ENCODE peak calls at places on chromosomes 11 and 22, in five cellular contexts. N is IMR-90, Q is K562, T is SK-N-SH, V is HepG2. Z is an unnamed sample.

GRCh38 chr11:82858556-82859091 is 41.6 kb downstream of the PRCP start:
- DNase-seq in N (peak), V (no peak), T (no peak), Q (no peak), Z (no peak)

GRCh38 chr11:61489833-61490585 is 18.5 kb upstream of the LRRC10B start:
- DNase-seq in N (peak), V (peak), T (peak), Q (peak), Z (no peak)

GRCh38 chr11:83816572-83817187 is 530.5 kb upstream of the CCDC90B start:
- DNase-seq in Q (peak), V (peak), T (peak), N (peak), Z (no peak)

GRCh38 chr11:13259374-13259773 is 18.2 kb upstream of the BMAL1 start:
- DNase-seq in V (no peak), N (no peak), T (no peak), Q (no peak), Z (no peak)

GRCh38 chr11:44190883-44191230 is 95.4 kb downstream of the EXT2 start:
- DNase-seq in V (no peak), N (peak), T (no peak), Q (no peak), Z (no peak)

GRCh38 chr11:118234833-118235232 is 10.0 kb upstream of the JAML start:
- DNase-seq in V (no peak), N (no peak), T (no peak), Q (no peak), Z (no peak)

GRCh38 chr11:469684-470667 is 19.9 kb downstream of the PTDSS2 start:
- DNase-seq in N (peak), T (peak), V (peak), Q (no peak), Z (no peak)

GRCh38 chr22:33038836-33039235 is 19.3 kb downstream of the SYN3 start:
- DNase-seq in Q (no peak), T (no peak), V (no peak), N (no peak), Z (no peak)

GRCh38 chr11:63862923-63863322 is 24.0 kb downstream of the MARK2 start:
- DNase-seq in N (no peak), Q (no peak), T (no peak), V (peak), Z (no peak)

GRCh38 chr11:2776351-2777061 is 76.7 kb upstream of the KCNQ1OT1 start:
- DNase-seq in T (no peak), V (no peak), N (no peak), Q (no peak), Z (no peak)

GRCh38 chr11:43547411-43547718 is 133.2 kb upstream of the HSD17B12 start:
- DNase-seq in N (no peak), T (no peak), Q (no peak), V (no peak), Z (no peak)

GRCh38 chr11:45410391-45411215 is 124.5 kb upstream of the SYT13 start:
- DNase-seq in N (no peak), Q (no peak), T (no peak), V (no peak), Z (no peak)

GRCh38 chr11:117205211-117205818 is 6.1 kb downstream of the TAGLN start:
- DNase-seq in T (no peak), N (no peak), Q (no peak), V (no peak), Z (no peak)

GRCh38 chr11:33531743-33532181 is 168.9 kb downstream of the C11orf91 start:
- DNase-seq in Q (no peak), N (peak), T (no peak), V (no peak), Z (no peak)

GRCh38 chr11:46649180-46649738 is 31.9 kb downstream of the ATG13 start:
- DNase-seq in T (peak), V (peak), Q (no peak), N (peak), Z (no peak)

GRCh38 chr11:69375316-69376154 is 81.6 kb downstream of the MYEOV start:
- DNase-seq in Q (no peak), T (no peak), N (no peak), V (no peak), Z (no peak)

GRCh38 chr11:131688056-131688693 is 317.8 kb downstream of the NTM start:
- DNase-seq in N (peak), T (peak), Q (peak), V (peak), Z (no peak)

GRCh38 chr11:723120-723883 is 17.3 kb downstream of the EPS8L2 start:
- DNase-seq in N (peak), V (peak), Q (no peak), T (peak), Z (no peak)

GRCh38 chr22:30192427-30192826 is 54.1 kb downstream of the LIF start:
- DNase-seq in Q (no peak), V (no peak), N (no peak), T (no peak), Z (no peak)

GRCh38 chr22:19983701-19984100 is 32.9 kb downstream of the ARVCF start:
- DNase-seq in N (no peak), Q (no peak), V (no peak), T (no peak), Z (no peak)

GRCh38 chr11:14418801-14419417 is 59.9 kb upstream of the RRAS2 start:
- DNase-seq in Q (peak), T (peak), N (peak), V (peak), Z (no peak)

GRCh38 chr22:21633481-21633880 is 921 bp downstream of the CCDC116 start:
- DNase-seq in N (no peak), Q (no peak), T (no peak), V (no peak), Z (no peak)

GRCh38 chr22:30654361-30654760 is 13.3 kb downstream of the DUSP18 start:
- DNase-seq in T (no peak), Q (no peak), N (no peak), V (no peak), Z (no peak)

GRCh38 chr22:31177420-31178162 is 17.6 kb downstream of the RNF185 start:
- DNase-seq in V (no peak), Q (no peak), N (peak), T (no peak), Z (no peak)

GRCh38 chr11:94895451-94895850 is 77.9 kb downstream of the CWC15 start:
- DNase-seq in T (no peak), V (no peak), Q (no peak), N (peak), Z (no peak)

GRCh38 chr11:100704176-100704575 is 17.1 kb downstream of the ARHGAP42 start:
- DNase-seq in V (no peak), N (no peak), T (no peak), Q (no peak), Z (no peak)

GRCh38 chr11:3815882-3816281 is 7.5 kb downstream of the PGAP2 start:
- DNase-seq in V (no peak), T (no peak), Q (no peak), N (no peak), Z (no peak)

GRCh38 chr22:50508897-50509296 is 873 bp downstream of the NCAPH2 start:
- DNase-seq in V (no peak), N (no peak), Q (no peak), T (no peak), Z (no peak)
- H3K9ac ChIP-seq in V (peak), N (peak), Q (peak), T (peak), Z (peak)

GRCh38 chr22:35363571-35364086 is 17.3 kb upstream of the HMOX1 start:
- DNase-seq in Q (no peak), N (no peak), V (no peak), T (no peak), Z (no peak)

GRCh38 chr22:35368386-35368785 is 12.5 kb upstream of the HMOX1 start:
- DNase-seq in V (no peak), T (no peak), Q (no peak), N (no peak), Z (no peak)

GRCh38 chr22:35369996-35370395 is 10.9 kb upstream of the HMOX1 start:
- DNase-seq in V (no peak), Q (no peak), N (no peak), T (no peak), Z (no peak)

GRCh38 chr22:35367331-35367886 is 13.5 kb upstream of the HMOX1 start:
- DNase-seq in T (no peak), N (no peak), V (no peak), Q (no peak), Z (peak)
- TF ChIP-seq SMC3 in T (no peak), N (no peak), V (no peak), Q (no peak), Z (no peak)

GRCh38 chr22:48635031-48635430 is 1192.6 kb downstream of the BRD1 start:
- DNase-seq in N (no peak), T (no peak), Q (no peak), V (no peak), Z (no peak)
- H3K9ac ChIP-seq in N (no peak), T (no peak), Q (no peak), V (no peak), Z (no peak)

GRCh38 chr11:68050371-68050841 is 11.6 kb downstream of the TCIRG1 start:
- DNase-seq in V (no peak), N (no peak), Q (no peak), T (no peak), Z (no peak)
- TF ChIP-seq SMC3 in V (no peak), N (no peak), Q (no peak), T (no peak), Z (no peak)

GRCh38 chr22:39448205-39449054 is 8.4 kb upstream of the MGAT3 start:
- DNase-seq in T (no peak), Q (no peak), V (no peak), N (no peak), Z (no peak)
- H3K9ac ChIP-seq in T (no peak), Q (no peak), V (no peak), N (no peak), Z (peak)

GRCh38 chr11:77175869-77176539 is 48.0 kb downstream of the MYO7A start:
- DNase-seq in N (no peak), Q (no peak), V (no peak), T (no peak), Z (no peak)
- TF ChIP-seq SMC3 in N (no peak), Q (no peak), V (no peak), T (no peak), Z (no peak)

Z was measured in GM12878.